ENCODE peak calls at places on chromosomes 2 and 18, in four cellular contexts. U, W, B and L are unnamed samples.

GRCh38 chr2:174117951-174118930 is 130.1 kb downstream of the OLA1 start:
- DNase-seq in W (no peak), B (peak; percentile 64), U (no peak), L (peak; percentile 89)

GRCh38 chr2:137823196-137823595 is 141.1 kb upstream of the HNMT start:
- DNase-seq in W (no peak), B (no peak), U (no peak), L (no peak)

GRCh38 chr2:68391099-68391498 is 26.0 kb downstream of the PLEK start:
- DNase-seq in W (no peak), U (no peak), B (no peak), L (no peak)

GRCh38 chr18:58882039-58882438 is 17.4 kb downstream of the ZNF532 start:
- DNase-seq in B (no peak), U (no peak), W (no peak), L (peak; percentile 46)

GRCh38 chr2:236295481-236295880 is 31.3 kb upstream of the ASB18 start:
- DNase-seq in U (no peak), B (no peak), W (no peak), L (no peak)

GRCh38 chr2:142952018-142952417 is 74.6 kb downstream of the KYNU start:
- DNase-seq in W (no peak), U (no peak), B (no peak), L (no peak)

GRCh38 chr18:76913583-76913982 is 91.2 kb downstream of the ZNF236 start:
- DNase-seq in B (no peak), W (no peak), U (no peak), L (no peak)

GRCh38 chr18:36321636-36322407 is 24.3 kb downstream of the FHOD3 start:
- DNase-seq in B (no peak), W (no peak), U (no peak), L (peak; percentile 23)

GRCh38 chr2:232473467-232473890 is 14.2 kb downstream of the ECEL1 start:
- DNase-seq in B (no peak), W (peak; percentile 8), U (no peak), L (no peak)

GRCh38 chr18:55582325-55582724 is 5.7 kb downstream of the TCF4 start:
- DNase-seq in U (no peak), W (no peak), B (no peak), L (no peak)

GRCh38 chr2:133167990-133168389 is 400.3 kb downstream of the NCKAP5 start:
- DNase-seq in B (no peak), U (no peak), W (no peak), L (peak; percentile 17)

GRCh38 chr2:74576151-74576755 is 21.7 kb downstream of the DOK1 start:
- DNase-seq in W (peak; percentile 24), U (no peak), B (no peak), L (peak; percentile 88)

GRCh38 chr2:127649100-127649611 is 3.2 kb downstream of the GPR17 start:
- DNase-seq in W (no peak), U (no peak), B (no peak), L (no peak)
- TF ChIP-seq FOS in W (no peak), U (no peak), B (no peak), L (no peak)

GRCh38 chr18:49476664-49477411 is 10.2 kb downstream of the C18orf32 start:
- DNase-seq in U (no peak), W (peak; percentile 45), B (peak; percentile 89), L (peak; percentile 65)
- TF ChIP-seq FOS in U (no peak), W (no peak), B (peak; percentile 71), L (no peak)

DNA sequence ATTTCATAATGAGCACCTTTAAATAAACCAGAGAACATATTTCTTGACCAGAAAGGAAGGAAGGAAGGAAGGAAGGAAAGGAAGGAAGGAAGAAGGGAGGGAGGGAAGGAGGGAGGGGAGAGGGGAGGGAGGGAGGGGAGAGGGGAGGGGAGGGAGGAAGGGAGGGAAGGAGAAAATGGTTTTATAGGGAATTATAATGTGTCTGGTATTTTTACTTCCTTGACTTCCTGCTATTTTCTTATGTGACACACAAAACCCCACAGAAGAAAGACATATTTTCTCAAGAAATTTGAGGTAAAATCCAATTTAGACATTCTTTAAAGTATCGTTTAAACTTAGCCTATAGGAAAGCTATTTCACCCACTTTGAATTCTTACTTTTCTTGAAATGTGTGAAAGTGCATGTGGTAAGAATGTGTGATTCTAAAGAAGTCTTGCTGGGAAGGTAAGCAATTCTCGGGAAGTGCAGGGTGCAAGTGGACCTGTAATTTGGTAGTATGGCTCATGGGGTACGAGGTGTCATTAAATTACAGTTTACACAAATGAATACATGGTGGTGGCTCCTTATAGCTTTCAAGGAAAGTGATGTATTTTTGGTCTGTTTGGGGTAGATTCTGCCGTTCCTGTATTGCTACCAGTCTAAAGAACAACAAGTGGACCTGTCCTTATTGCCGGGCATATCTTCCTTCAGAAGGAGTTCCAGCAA is 18.0 kb downstream of the RNF125 start:
- DNase-seq in U (no peak), W (no peak), B (no peak), L (no peak)
- TF ChIP-seq FOS in U (no peak), W (no peak), B (no peak), L (no peak)

DNA sequence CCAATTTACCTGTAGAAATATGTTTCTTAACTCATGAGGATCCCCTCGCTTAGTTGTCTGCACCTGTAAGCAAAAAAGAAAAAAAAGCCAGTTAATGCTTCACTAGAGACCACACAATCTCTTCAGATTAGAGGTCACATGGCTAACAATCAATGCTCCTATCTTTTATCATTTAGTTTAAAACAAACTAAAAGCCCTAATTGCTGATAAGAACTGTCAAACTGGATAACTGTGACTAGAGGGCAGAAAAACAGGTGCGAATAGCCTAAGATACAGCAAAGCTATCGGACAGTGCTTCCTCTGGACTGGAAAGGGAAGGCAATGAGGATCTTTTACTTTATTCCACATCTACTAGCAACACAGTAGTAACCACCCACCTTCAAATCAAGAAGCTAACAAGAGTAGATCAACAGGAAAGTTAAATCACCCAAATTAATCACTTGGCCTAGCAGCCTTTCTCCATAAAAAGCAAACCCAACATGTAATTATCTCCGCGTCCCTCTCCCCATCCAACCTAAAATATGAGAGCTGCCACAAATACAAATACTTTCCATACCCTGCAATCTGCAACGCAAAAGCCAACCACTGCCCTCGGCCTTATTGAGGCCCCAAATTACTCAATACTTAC is 734 bp downstream of the SLC25A12 start:
- DNase-seq in B (no peak), W (peak; percentile 24), U (no peak), L (no peak)
- TF ChIP-seq FOS in B (no peak), W (no peak), U (no peak), L (no peak)